ENCODE peak calls at places on chromosomes 1 and 21, in nine cellular contexts. G is fibroblast of pulmonary artery; T is lower leg skin; J is B cell; H is CD4-positive, alpha-beta T cell; R is suprapubic skin; X is fibroblast of lung; P is RWPE1; O is lung. Y is an unnamed sample.

GRCh38 chr1:37797750-37798345 is 4.2 kb downstream of the MANEAL start:
- DNase-seq in G (peak; percentile 44), T (no peak), J (no peak), H (no peak), R (no peak), X (peak; percentile 38), P (no peak), O (no peak), Y (no peak)

GRCh38 chr1:36420409-36420808 is 22.7 kb upstream of the LSM10 start:
- DNase-seq in G (peak; percentile 52), T (peak; percentile 56), J (no peak), H (no peak), R (no peak), X (peak; percentile 75), P (no peak), O (no peak), Y (no peak)

GRCh38 chr1:55284856-55285255 is 69.7 kb upstream of the USP24 start:
- DNase-seq in G (peak; percentile 67), T (peak; percentile 42), J (no peak), H (no peak), R (no peak), X (peak; percentile 75), P (peak; percentile 65), O (no peak), Y (no peak)

GRCh38 chr1:29607236-29607635 is 370.9 kb downstream of the PTPRU start:
- DNase-seq in G (no peak), T (no peak), J (no peak), H (no peak), R (no peak), X (no peak), P (no peak), O (no peak), Y (no peak)

GRCh38 chr1:230049731-230050130 is 17.3 kb upstream of the GALNT2 start:
- DNase-seq in G (no peak), T (no peak), J (no peak), H (no peak), R (no peak), X (no peak), P (no peak), O (no peak), Y (no peak)

GRCh38 chr1:233300326-233300725 is 4.8 kb upstream of the PCNX2 start:
- DNase-seq in G (no peak), T (no peak), J (no peak), H (no peak), R (no peak), X (peak; percentile 58), P (no peak), O (no peak), Y (no peak)

GRCh38 chr21:45263534-45263933 is 24.2 kb downstream of the POFUT2 start:
- DNase-seq in G (no peak), T (no peak), J (peak; percentile 6), H (no peak), R (peak; percentile 36), X (no peak), P (no peak), O (no peak), Y (no peak)

GRCh38 chr1:3468236-3469103 is 14.0 kb downstream of the ARHGEF16 start:
- DNase-seq in G (no peak), T (no peak), J (no peak), H (no peak), R (no peak), X (no peak), P (no peak), O (no peak), Y (peak; percentile 94)

GRCh38 chr1:8679411-8679800 is 138.0 kb downstream of the RERE start:
- DNase-seq in G (peak; percentile 74), T (no peak), J (no peak), H (no peak), R (no peak), X (peak; percentile 57), P (no peak), O (no peak), Y (no peak)

GRCh38 chr1:187654635-187655034 is 825.9 kb downstream of the PLA2G4A start:
- DNase-seq in G (no peak), T (no peak), J (no peak), H (no peak), R (no peak), X (no peak), P (no peak), O (no peak), Y (no peak)

GRCh38 chr1:46236882-46237281 is 10.7 kb upstream of the RAD54L start:
- DNase-seq in G (no peak), T (no peak), J (no peak), H (no peak), R (no peak), X (no peak), P (no peak), O (no peak), Y (no peak)

GRCh38 chr1:78095618-78096416 is 50.1 kb downstream of the GIPC2 start:
- DNase-seq in G (peak; percentile 76), T (no peak), J (no peak), H (no peak), R (no peak), X (peak; percentile 89), P (peak; percentile 65), O (no peak), Y (no peak)

GRCh38 chr1:98669355-98670296 is 8.1 kb downstream of the SNX7 start:
- DNase-seq in G (no peak), T (no peak), J (no peak), H (no peak), R (no peak), X (no peak), P (no peak), O (no peak), Y (no peak)

GRCh38 chr1:89953072-89953626 is 41.8 kb upstream of the ZNF326 start:
- DNase-seq in G (peak; percentile 67), T (peak; percentile 27), J (no peak), H (peak; percentile 20), R (no peak), X (peak; percentile 77), P (peak; percentile 90), O (no peak), Y (no peak)

GRCh38 chr1:34155851-34156250 is 9.2 kb downstream of the CSMD2 start:
- DNase-seq in G (no peak), T (no peak), J (no peak), H (no peak), R (no peak), X (no peak), P (no peak), O (no peak), Y (no peak)

GRCh38 chr1:34156739-34157138 is 8.3 kb downstream of the CSMD2 start:
- DNase-seq in G (no peak), T (no peak), J (no peak), H (no peak), R (no peak), X (no peak), P (no peak), O (no peak), Y (no peak)
- TF ChIP-seq CTCF in G (no peak), T (no peak), J (no peak), H (no peak), R (no peak), X (no peak), P (no peak), O (no peak), Y (no peak)

DNA sequence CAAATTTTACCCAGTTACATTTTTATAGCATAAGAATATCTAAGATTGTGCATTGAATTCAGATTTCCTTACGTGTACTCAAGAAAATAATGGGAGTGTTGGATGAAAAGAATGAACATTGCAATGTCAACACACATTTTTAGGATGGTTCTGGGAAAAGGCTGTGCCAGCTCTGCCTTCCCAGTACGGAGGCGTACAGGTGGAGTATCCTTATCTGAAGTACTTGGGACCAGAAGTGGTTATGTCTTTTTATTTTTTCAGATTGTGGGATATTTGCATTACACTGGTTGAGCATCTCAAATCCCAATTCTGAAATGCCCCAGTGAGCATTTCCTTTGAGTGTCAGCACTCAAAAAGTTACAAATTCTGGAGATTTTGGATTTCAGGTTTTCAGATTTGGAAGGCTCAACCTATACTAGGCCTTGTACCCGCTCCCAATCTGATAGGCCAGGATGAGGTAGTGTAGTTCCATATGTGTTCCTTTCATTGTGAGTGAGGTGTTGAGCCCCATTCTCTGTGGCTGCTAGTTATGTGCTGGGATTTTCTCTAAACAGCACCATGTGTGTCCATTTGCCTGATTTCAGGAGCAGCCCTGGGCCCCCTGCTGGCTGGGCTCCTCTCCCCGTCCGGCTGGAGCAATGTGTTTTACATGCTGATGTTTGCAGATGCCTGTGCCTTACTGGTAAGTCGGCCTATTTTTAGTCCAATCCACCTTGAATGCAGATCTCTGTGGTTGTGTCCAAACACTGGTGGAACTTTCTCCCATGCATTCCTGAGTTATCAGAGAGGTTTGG is 60.8 kb downstream of the SLC37A1 start:
- DNase-seq in G (peak; percentile 35), T (no peak), J (no peak), H (no peak), R (peak; percentile 36), X (peak; percentile 33), P (peak; percentile 5), O (no peak), Y (no peak)
- TF ChIP-seq CTCF in G (peak; percentile 55), T (no peak), J (no peak), H (no peak), R (no peak), X (peak; percentile 38), P (no peak), O (no peak), Y (peak; percentile 55)

GRCh38 chr1:1406821-1407100 is 332 bp downstream of the MRPL20 start:
- DNase-seq in G (no peak), T (no peak), J (no peak), H (no peak), R (no peak), X (no peak), P (no peak), O (no peak), Y (no peak)

GRCh38 chr1:1403543-1404112 is 3.5 kb downstream of the MRPL20 start:
- DNase-seq in G (no peak), T (no peak), J (no peak), H (no peak), R (no peak), X (no peak), P (no peak), O (no peak), Y (no peak)

GRCh38 chr1:1407957-1408318 is 845 bp upstream of the MRPL20 start:
- DNase-seq in G (no peak), T (no peak), J (no peak), H (no peak), R (no peak), X (no peak), P (no peak), O (no peak), Y (no peak)

GRCh38 chr1:1406101-1406820 is 832 bp downstream of the MRPL20 start:
- DNase-seq in G (no peak), T (no peak), J (no peak), H (no peak), R (no peak), X (no peak), P (no peak), O (no peak), Y (no peak)

GRCh38 chr1:1407101-1407956 is at the start of gene MRPL20:
- DNase-seq in G (peak; percentile 88), T (peak; percentile 93), J (peak; percentile 98), H (peak; percentile 95), R (peak; percentile 97), X (peak; percentile 88), P (peak; percentile 89), O (peak; percentile 95), Y (peak; percentile 96)
- TF ChIP-seq CTCF in G (peak; percentile 1), T (no peak), J (peak; percentile 15), H (no peak), R (no peak), X (no peak), P (no peak), O (no peak), Y (peak; percentile 52)

DNA sequence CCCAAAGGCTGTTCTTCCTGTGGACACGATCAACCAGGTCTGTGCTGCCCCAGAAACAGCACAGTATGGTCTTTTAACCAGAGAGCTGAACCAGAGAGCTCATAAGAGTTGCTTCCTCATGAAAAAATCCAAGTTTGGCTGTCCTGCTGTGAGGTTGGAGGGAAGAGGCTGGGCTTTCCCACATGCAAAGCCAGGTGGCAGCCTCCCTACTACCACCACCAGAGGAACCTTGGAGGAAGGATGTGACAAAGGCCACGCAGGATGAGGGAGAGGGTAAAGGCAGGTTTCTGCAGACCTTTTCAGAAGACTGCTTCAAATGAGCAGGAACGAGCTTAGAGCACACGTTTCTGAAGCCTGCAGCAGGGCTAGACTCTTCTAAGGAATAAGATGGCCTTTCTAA is 27.1 kb downstream of the FAM78B start:
- DNase-seq in G (no peak), T (no peak), J (no peak), H (no peak), R (no peak), X (no peak), P (no peak), O (no peak), Y (no peak)
- TF ChIP-seq CTCF in G (no peak), T (no peak), J (no peak), H (no peak), R (no peak), X (no peak), P (no peak), O (no peak), Y (no peak)